ENCODE peak calls at places on chromosomes 16 and 17, in five cellular contexts. I, Y, E, N and D are unnamed samples.

GRCh38 chr17:40458851-40459482 is 15.7 kb downstream of the IGFBP4 start:
- DNase-seq in I (no peak), Y (no peak), E (no peak), N (no peak), D (no peak)

GRCh38 chr16:82971126-82971525 is 344.4 kb downstream of the CDH13 start:
- DNase-seq in I (no peak), Y (no peak), E (no peak), N (no peak), D (no peak)

GRCh38 chr16:87608400-87608985 is 6.2 kb downstream of the JPH3 start:
- DNase-seq in I (peak; percentile 76), Y (no peak), E (peak; percentile 88), N (peak; percentile 65), D (peak; percentile 24)

GRCh38 chr16:86557587-86557986 is 2.6 kb upstream of the MTHFSD start:
- DNase-seq in I (no peak), Y (no peak), E (no peak), N (no peak), D (no peak)

GRCh38 chr17:56896968-56897359 is 16.9 kb downstream of the TRIM25 start:
- DNase-seq in I (no peak), Y (no peak), E (no peak), N (no peak), D (no peak)

GRCh38 chr16:31435341-31436220 is 7.0 kb downstream of the ZNF843 start:
- DNase-seq in I (no peak), Y (no peak), E (no peak), N (no peak), D (no peak)

GRCh38 chr16:88886915-88887521 is 20.6 kb upstream of the PABPN1L start:
- DNase-seq in I (peak; percentile 21), Y (no peak), E (no peak), N (no peak), D (no peak)

GRCh38 chr16:72908362-72908838 is 139.5 kb downstream of the ZFHX3 start:
- DNase-seq in I (no peak), Y (no peak), E (no peak), N (peak; percentile 19), D (no peak)

GRCh38 chr16:67016143-67016542 is 12.8 kb upstream of the CBFB start:
- DNase-seq in I (no peak), Y (no peak), E (peak; percentile 59), N (no peak), D (no peak)

GRCh38 chr16:81610144-81610842 is 165.7 kb downstream of the CMIP start:
- DNase-seq in I (peak; percentile 86), Y (no peak), E (no peak), N (peak; percentile 70), D (no peak)

GRCh38 chr17:42111901-42112551 is 488 bp downstream of the DHX58 start:
- DNase-seq in I (peak; percentile 72), Y (no peak), E (peak; percentile 82), N (peak; percentile 55), D (no peak)

GRCh38 chr16:56481468-56482112 is 30.2 kb downstream of the OGFOD1 start:
- DNase-seq in I (peak; percentile 36), Y (no peak), E (no peak), N (peak; percentile 33), D (no peak)

GRCh38 chr17:1939979-1940809 is 84.9 kb downstream of the RTN4RL1 start:
- DNase-seq in I (no peak), Y (no peak), E (no peak), N (no peak), D (no peak)

GRCh38 chr16:19830902-19831555 is 53.6 kb downstream of the GPRC5B start:
- DNase-seq in I (no peak), Y (no peak), E (no peak), N (no peak), D (no peak)

GRCh38 chr16:20300312-20301097 is 26.8 kb downstream of the GP2 start:
- DNase-seq in I (peak; percentile 23), Y (no peak), E (peak; percentile 78), N (peak; percentile 45), D (peak; percentile 11)

GRCh38 chr16:87681990-87682570 is 79.8 kb downstream of the JPH3 start:
- DNase-seq in I (peak; percentile 82), Y (peak; percentile 31), E (peak; percentile 68), N (peak; percentile 32), D (peak; percentile 17)

GRCh38 chr16:30984669-30985400 is at the start of gene HSD3B7:
- DNase-seq in I (peak; percentile 82), Y (no peak), E (peak; percentile 96), N (peak; percentile 67), D (peak; percentile 41)